ENCODE peak calls at places on chromosomes 6 and 20, in seven cellular contexts. One of them, this sample, is unnamed.
A peak's percentile ranks its signal among the peaks of the same experiment; 100 is the strongest.

GRCh38 chr20:47792021-47792618 is 6.8 kb upstream of the SULF2 start:
- DNase-seq in choroid plexus epithelial cell: peak; percentile 96
- DNase-seq in cardiac muscle cell: peak; percentile 99
- DNase-seq in heart left ventricle: peak; percentile 78
- DNase-seq in lower lobe of right lung: peak; percentile 20
- DNase-seq in Peyer's patch: no peak
- DNase-seq in AG04449: peak; percentile 76
- DNase-seq in this sample: peak; percentile 93

GRCh38 chr20:40892642-40893041 is 136.0 kb upstream of the TOP1 start:
- DNase-seq in choroid plexus epithelial cell: no peak
- DNase-seq in cardiac muscle cell: no peak
- DNase-seq in heart left ventricle: no peak
- DNase-seq in lower lobe of right lung: no peak
- DNase-seq in Peyer's patch: no peak
- DNase-seq in AG04449: no peak
- DNase-seq in this sample: no peak

GRCh38 chr6:85236636-85237035 is 213.2 kb upstream of the NT5E start:
- DNase-seq in choroid plexus epithelial cell: no peak
- DNase-seq in cardiac muscle cell: no peak
- DNase-seq in heart left ventricle: no peak
- DNase-seq in lower lobe of right lung: no peak
- DNase-seq in Peyer's patch: no peak
- DNase-seq in AG04449: no peak
- DNase-seq in this sample: no peak

GRCh38 chr20:64022671-64023070 is 13.3 kb upstream of the C20orf204 start:
- DNase-seq in choroid plexus epithelial cell: no peak
- DNase-seq in cardiac muscle cell: no peak
- DNase-seq in heart left ventricle: no peak
- DNase-seq in lower lobe of right lung: no peak
- DNase-seq in Peyer's patch: no peak
- DNase-seq in AG04449: no peak
- DNase-seq in this sample: no peak

GRCh38 chr6:10355115-10355702 is 59.7 kb downstream of the TFAP2A start:
- DNase-seq in choroid plexus epithelial cell: no peak
- DNase-seq in cardiac muscle cell: no peak
- DNase-seq in heart left ventricle: no peak
- DNase-seq in lower lobe of right lung: no peak
- DNase-seq in Peyer's patch: no peak
- DNase-seq in AG04449: no peak
- DNase-seq in this sample: peak; percentile 26

GRCh38 chr20:31679357-31680285 is 41.9 kb downstream of the COX4I2 start:
- DNase-seq in choroid plexus epithelial cell: no peak
- DNase-seq in cardiac muscle cell: no peak
- DNase-seq in heart left ventricle: no peak
- DNase-seq in lower lobe of right lung: no peak
- DNase-seq in Peyer's patch: no peak
- DNase-seq in AG04449: no peak
- DNase-seq in this sample: no peak

GRCh38 chr20:16498526-16499140 is 74.6 kb downstream of the KIF16B start:
- DNase-seq in choroid plexus epithelial cell: no peak
- DNase-seq in cardiac muscle cell: no peak
- DNase-seq in heart left ventricle: no peak
- DNase-seq in lower lobe of right lung: no peak
- DNase-seq in Peyer's patch: no peak
- DNase-seq in AG04449: no peak
- DNase-seq in this sample: no peak

GRCh38 chr6:22737331-22737730 is 168.0 kb downstream of the HDGFL1 start:
- DNase-seq in choroid plexus epithelial cell: peak; percentile 83
- DNase-seq in cardiac muscle cell: peak; percentile 69
- DNase-seq in heart left ventricle: peak; percentile 13
- DNase-seq in lower lobe of right lung: no peak
- DNase-seq in Peyer's patch: no peak
- DNase-seq in AG04449: peak; percentile 38
- DNase-seq in this sample: peak; percentile 27

GRCh38 chr20:24662756-24663399 is 193.4 kb downstream of the SYNDIG1 start:
- DNase-seq in choroid plexus epithelial cell: no peak
- DNase-seq in cardiac muscle cell: peak; percentile 14
- DNase-seq in heart left ventricle: no peak
- DNase-seq in lower lobe of right lung: no peak
- DNase-seq in Peyer's patch: no peak
- DNase-seq in AG04449: no peak
- DNase-seq in this sample: no peak

GRCh38 chr6:1832844-1833787 is 223.4 kb downstream of the FOXC1 start:
- DNase-seq in choroid plexus epithelial cell: peak; percentile 48
- DNase-seq in cardiac muscle cell: peak; percentile 64
- DNase-seq in heart left ventricle: peak; percentile 60
- DNase-seq in lower lobe of right lung: peak; percentile 52
- DNase-seq in Peyer's patch: no peak
- DNase-seq in AG04449: no peak
- DNase-seq in this sample: no peak

GRCh38 chr6:115594894-115595293 is 465.8 kb downstream of the FRK start:
- DNase-seq in choroid plexus epithelial cell: no peak
- DNase-seq in cardiac muscle cell: no peak
- DNase-seq in heart left ventricle: no peak
- DNase-seq in lower lobe of right lung: no peak
- DNase-seq in Peyer's patch: no peak
- DNase-seq in AG04449: no peak
- DNase-seq in this sample: no peak

DNA sequence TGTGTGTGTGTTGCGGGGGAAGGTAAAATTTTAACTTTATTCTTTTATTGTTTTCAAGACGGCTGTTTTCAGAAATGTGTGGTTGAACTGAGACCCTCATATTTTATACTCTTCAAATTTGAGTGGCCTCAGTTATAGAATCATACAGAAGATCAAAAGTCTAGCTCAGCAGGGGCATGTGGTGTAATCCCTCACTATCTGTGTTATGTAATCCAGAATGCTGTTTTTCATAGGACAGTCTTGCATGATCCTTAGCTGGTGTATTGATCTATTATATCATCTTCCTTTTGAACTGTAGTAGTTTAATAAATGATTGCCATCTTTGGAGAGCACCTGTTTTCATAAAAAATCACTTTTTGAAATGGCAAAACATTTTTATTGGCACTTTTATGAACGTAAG is 1.4 kb downstream of the PLCB4 start:
- DNase-seq in choroid plexus epithelial cell: no peak
- DNase-seq in cardiac muscle cell: no peak
- DNase-seq in heart left ventricle: no peak
- DNase-seq in lower lobe of right lung: no peak
- DNase-seq in Peyer's patch: no peak
- DNase-seq in AG04449: no peak
- DNase-seq in this sample: no peak
- H3K4me3 ChIP-seq in choroid plexus epithelial cell: no peak overlapping the region
- H3K4me3 ChIP-seq in cardiac muscle cell: peak overlapping the region; percentile 96
- H3K4me3 ChIP-seq in heart left ventricle: peak overlapping the region; percentile 74
- H3K4me3 ChIP-seq in lower lobe of right lung: no peak overlapping the region
- H3K4me3 ChIP-seq in Peyer's patch: no peak overlapping the region
- H3K4me3 ChIP-seq in AG04449: no peak overlapping the region
- H3K4me3 ChIP-seq in this sample: peak overlapping the region; percentile 82

GRCh38 chr6:94074764-94075163 is 655.4 kb upstream of the EPHA7 start:
- DNase-seq in choroid plexus epithelial cell: no peak
- DNase-seq in cardiac muscle cell: no peak
- DNase-seq in heart left ventricle: no peak
- DNase-seq in lower lobe of right lung: no peak
- DNase-seq in Peyer's patch: no peak
- DNase-seq in AG04449: no peak
- DNase-seq in this sample: no peak

DNA sequence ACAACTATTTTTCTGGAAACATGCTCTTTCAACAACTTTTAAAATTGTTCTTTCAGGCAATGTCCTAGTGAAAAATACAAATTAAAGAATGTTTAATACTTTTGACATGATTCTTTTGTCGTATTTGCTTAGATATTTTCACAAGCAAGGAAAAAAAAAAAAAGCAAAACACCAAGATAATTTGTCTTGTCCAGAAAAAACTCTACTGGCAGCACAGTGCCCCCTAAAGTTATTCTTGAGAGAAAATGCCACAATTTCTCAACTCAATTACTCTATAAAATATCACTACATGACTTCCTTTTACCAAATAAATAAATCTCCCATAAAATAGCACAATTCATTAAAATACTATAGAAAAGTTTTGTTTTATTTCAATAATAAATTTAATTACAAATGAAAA is 652.5 kb upstream of the EPHA7 start:
- DNase-seq in choroid plexus epithelial cell: peak; percentile 56
- DNase-seq in cardiac muscle cell: peak; percentile 6
- DNase-seq in heart left ventricle: no peak
- DNase-seq in lower lobe of right lung: no peak
- DNase-seq in Peyer's patch: no peak
- DNase-seq in AG04449: no peak
- DNase-seq in this sample: no peak
- TF ChIP-seq CTCF in choroid plexus epithelial cell: peak; percentile 51
- TF ChIP-seq CTCF in cardiac muscle cell: peak; percentile 14
- TF ChIP-seq CTCF in heart left ventricle: no peak
- TF ChIP-seq CTCF in lower lobe of right lung: no peak
- TF ChIP-seq CTCF in Peyer's patch: no peak
- TF ChIP-seq CTCF in AG04449: no peak
- TF ChIP-seq CTCF in this sample: peak; percentile 53

DNA sequence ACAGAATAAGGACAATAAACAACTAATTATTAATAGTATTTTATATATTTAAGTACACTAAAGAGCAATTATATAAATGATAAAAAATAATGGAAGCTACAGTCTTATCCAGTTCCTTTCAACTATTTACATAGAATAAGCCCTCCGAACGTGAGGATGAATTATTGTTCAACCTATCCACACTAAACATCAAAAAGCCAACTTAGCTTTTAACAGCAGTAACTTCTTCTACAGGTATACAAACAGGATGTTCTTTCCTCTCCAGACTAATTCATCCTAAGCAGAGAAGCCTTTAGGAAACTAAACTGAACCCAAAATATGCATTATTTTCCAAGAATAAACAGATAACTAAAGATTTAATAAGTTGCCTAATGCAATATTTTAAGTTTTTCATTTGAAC is 2.3 kb downstream of the FKBP5 start:
- DNase-seq in choroid plexus epithelial cell: no peak
- DNase-seq in cardiac muscle cell: no peak
- DNase-seq in heart left ventricle: no peak
- DNase-seq in lower lobe of right lung: no peak
- DNase-seq in Peyer's patch: no peak
- DNase-seq in AG04449: no peak
- DNase-seq in this sample: no peak
- H3K4me3 ChIP-seq in choroid plexus epithelial cell: peak overlapping the region; percentile 81
- H3K4me3 ChIP-seq in cardiac muscle cell: peak overlapping the region; percentile 94
- H3K4me3 ChIP-seq in heart left ventricle: peak overlapping the region; percentile 98
- H3K4me3 ChIP-seq in lower lobe of right lung: peak overlapping the region; percentile 79
- H3K4me3 ChIP-seq in Peyer's patch: peak overlapping the region; percentile 99
- H3K4me3 ChIP-seq in AG04449: no peak overlapping the region
- H3K4me3 ChIP-seq in this sample: peak overlapping the region; percentile 89

GRCh38 chr6:7727150-7727950 is 1.5 kb downstream of the BMP6 start:
- DNase-seq in choroid plexus epithelial cell: no peak
- DNase-seq in cardiac muscle cell: peak; percentile 20
- DNase-seq in heart left ventricle: no peak
- DNase-seq in lower lobe of right lung: no peak
- DNase-seq in Peyer's patch: no peak
- DNase-seq in AG04449: no peak
- DNase-seq in this sample: no peak
- TF ChIP-seq CTCF in choroid plexus epithelial cell: no peak
- TF ChIP-seq CTCF in cardiac muscle cell: peak; percentile 7
- TF ChIP-seq CTCF in heart left ventricle: no peak
- TF ChIP-seq CTCF in lower lobe of right lung: no peak
- TF ChIP-seq CTCF in Peyer's patch: no peak
- TF ChIP-seq CTCF in AG04449: peak; percentile 1
- TF ChIP-seq CTCF in this sample: no peak